ENCODE peak calls at places on chromosomes 3 and 15, in seven cellular contexts. G is HCT116, F is K562, O is adrenal gland, L is breast epithelium, B is stomach, K is gastrocnemius medialis. H is an unnamed sample. For H3K36me3, the result is how much of the 10 kb centered on the place peaks cover.

GRCh38 chr3:187669675-187670504 is at the start of gene SST:
- DNase-seq in G (no peak), F (no peak), O (peak), L (no peak), B (peak), K (no peak), H (no peak)

GRCh38 chr3:127735767-127736693 is 63.3 kb downstream of the ABTB1 start:
- DNase-seq in G (no peak), F (no peak), O (peak), L (no peak), B (no peak), K (no peak), H (peak)

GRCh38 chr15:62453979-62454378 is 288.9 kb upstream of the C2CD4B start:
- DNase-seq in G (no peak), F (no peak), O (no peak), L (no peak), B (no peak), K (no peak), H (no peak)

GRCh38 chr15:98530570-98530969 is 117.8 kb upstream of the IGF1R start:
- DNase-seq in G (no peak), F (no peak), O (no peak), L (no peak), B (no peak), K (no peak), H (no peak)

GRCh38 chr15:90264649-90265048 is 823 bp upstream of the NGRN start:
- DNase-seq in G (no peak), F (no peak), O (no peak), L (no peak), B (peak), K (no peak), H (no peak)

GRCh38 chr15:74716647-74717046 is 8.7 kb downstream of the CYP1A1 start:
- DNase-seq in G (no peak), F (no peak), O (no peak), L (no peak), B (no peak), K (no peak), H (no peak)

GRCh38 chr3:122443090-122443489 is 27.2 kb upstream of the WDR5B start:
- DNase-seq in G (no peak), F (no peak), O (no peak), L (no peak), B (no peak), K (no peak), H (no peak)

GRCh38 chr15:71366926-71367325 is 251.7 kb downstream of the THSD4 start:
- DNase-seq in G (no peak), F (no peak), O (no peak), L (no peak), B (no peak), K (no peak), H (no peak)

GRCh38 chr3:50502225-50502583 is 1.2 kb downstream of the CACNA2D2 start:
- DNase-seq in G (no peak), F (no peak), O (no peak), L (no peak), B (no peak), K (no peak), H (no peak)

GRCh38 chr3:62493116-62493801 is 119.9 kb upstream of the FEZF2 start:
- DNase-seq in G (no peak), F (no peak), O (no peak), L (no peak), B (no peak), K (no peak), H (no peak)

GRCh38 chr3:150078983-150079739 is 108.5 kb upstream of the PFN2 start:
- DNase-seq in G (no peak), F (no peak), O (no peak), L (no peak), B (no peak), K (no peak), H (no peak)

DNA sequence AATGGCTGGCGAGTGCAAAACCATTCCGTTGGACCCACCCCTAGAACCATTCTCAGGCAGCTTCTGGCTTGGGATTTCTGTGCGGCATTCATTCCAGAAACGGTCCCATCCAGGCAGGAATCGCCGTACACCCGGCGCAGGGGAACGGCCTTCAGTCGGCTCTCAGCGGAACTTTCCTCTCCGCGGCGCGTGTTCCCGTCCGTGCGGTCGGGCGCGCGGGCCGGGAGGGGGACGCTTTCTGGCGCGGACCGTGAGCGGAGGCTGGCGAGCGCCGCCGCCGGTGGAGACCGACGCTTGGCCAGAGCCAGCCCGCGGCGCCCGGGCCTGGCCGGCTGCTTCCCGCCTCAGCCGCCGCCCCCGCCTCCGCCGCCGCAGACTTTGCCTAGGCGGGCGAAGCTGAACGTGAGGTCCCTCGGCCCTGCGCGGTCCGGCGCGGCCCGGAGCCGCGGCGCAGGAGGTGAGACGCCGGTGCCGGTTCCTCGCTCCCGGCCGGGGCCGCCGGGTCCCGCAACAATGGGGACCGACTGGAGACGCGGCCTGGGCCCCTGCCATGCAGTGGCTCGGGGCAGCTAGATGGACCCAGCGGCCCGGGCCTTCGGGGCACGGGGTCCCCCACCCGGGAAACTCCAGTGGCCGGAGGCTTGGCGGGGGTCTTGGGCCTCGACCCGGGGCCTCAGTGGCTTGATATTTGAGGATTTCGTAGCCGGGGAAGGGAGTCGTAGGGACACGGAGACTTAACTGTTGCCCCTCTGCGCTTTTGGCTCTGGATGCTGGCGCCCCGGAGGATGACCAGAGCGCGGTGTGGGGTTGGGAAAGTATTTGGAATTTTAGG is at the start of gene RAD54L2:
- DNase-seq in G (peak), F (peak), O (peak), L (peak), B (peak), K (peak), H (peak)
- TF ChIP-seq POLR2A in G (no peak), F (peak), O (peak), L (no peak), B (no peak), K (peak), H (peak)

DNA sequence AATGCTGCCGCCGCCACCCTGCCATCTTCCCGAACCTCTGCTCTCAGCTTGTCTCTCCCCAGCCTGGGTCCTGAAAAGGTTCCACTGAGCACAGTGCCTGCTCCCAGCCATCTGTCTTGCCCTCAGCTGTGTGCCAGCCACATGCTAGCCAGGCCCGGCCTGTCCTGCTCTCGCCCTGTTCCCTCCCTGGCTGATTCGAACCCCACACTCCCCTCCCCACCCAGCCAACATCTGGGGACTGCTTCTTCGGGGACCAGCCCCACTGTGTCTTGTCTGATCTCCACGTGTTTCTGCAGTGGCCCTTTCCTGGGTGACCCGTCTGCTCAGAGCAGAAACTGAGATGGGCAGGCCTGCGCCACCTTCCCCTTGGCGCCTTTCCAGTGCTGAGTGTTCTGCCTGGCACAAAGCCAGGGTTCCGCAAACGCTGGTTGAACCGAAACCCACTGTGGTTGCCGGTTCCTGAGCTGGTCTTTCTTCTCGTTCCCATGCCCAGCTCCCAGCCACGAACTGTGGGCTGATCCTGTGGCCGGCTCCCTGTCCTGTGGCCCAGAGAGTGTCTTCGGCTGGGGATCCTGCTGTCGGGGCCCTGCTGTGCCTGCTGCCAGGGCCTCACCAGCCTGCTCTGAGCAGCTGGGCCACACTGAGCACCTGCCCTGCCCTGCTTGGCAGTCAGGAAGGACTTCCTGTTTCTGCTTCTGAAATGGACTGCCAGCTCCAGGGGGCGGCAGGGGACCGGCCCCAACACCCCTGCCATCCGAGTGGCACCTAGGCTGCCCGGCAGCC is 62.7 kb upstream of the KLF13 start:
- DNase-seq in G (no peak), F (no peak), O (peak), L (peak), B (peak), K (peak), H (no peak)
- H3K27ac ChIP-seq in G (no peak), F (no peak), O (peak), L (peak), B (peak), K (peak), H (peak)

DNA sequence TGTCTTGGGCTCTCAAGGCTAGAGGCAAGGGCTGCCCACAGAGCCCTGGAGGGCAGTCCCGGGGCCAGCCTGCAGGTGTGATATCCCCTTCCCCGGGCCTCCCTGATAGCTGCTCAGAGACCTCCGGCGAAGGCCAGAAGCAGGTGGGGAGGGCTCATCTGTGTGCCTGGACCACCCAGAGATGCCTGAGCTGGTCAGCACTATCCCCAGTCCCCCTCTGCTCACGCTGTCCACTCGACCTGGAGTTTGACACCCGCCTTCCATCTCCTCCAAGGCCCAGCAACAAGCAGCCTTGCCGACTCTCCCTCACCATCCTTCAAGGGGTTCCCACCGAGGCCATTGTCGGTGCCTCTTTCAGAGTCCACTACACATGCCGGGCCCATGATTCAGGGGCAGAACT is 39.4 kb downstream of the DNAH1 start:
- DNase-seq in G (no peak), F (no peak), O (no peak), L (no peak), B (no peak), K (no peak), H (no peak)
- H3K36me3 ChIP-seq in G (under half), F (under half), O (under half), L (under half), B (half or more), K (under half), H (under half)

GRCh38 chr3:98584563-98584962 is 8.8 kb downstream of the CPOX start:
- DNase-seq in G (no peak), F (no peak), O (no peak), L (no peak), B (no peak), K (no peak), H (no peak)

GRCh38 chr3:98581474-98581873 is 11.9 kb downstream of the CPOX start:
- DNase-seq in G (no peak), F (no peak), O (no peak), L (no peak), B (no peak), K (no peak), H (no peak)

GRCh38 chr3:98587654-98588532 is 5.5 kb downstream of the CPOX start:
- DNase-seq in G (no peak), F (no peak), O (no peak), L (no peak), B (no peak), K (no peak), H (no peak)

GRCh38 chr3:98580774-98581365 is 12.5 kb downstream of the CPOX start:
- DNase-seq in G (no peak), F (no peak), O (no peak), L (no peak), B (no peak), K (no peak), H (no peak)

GRCh38 chr3:98583766-98584165 is 9.6 kb downstream of the CPOX start:
- DNase-seq in G (no peak), F (peak), O (no peak), L (no peak), B (no peak), K (no peak), H (no peak)
- TF ChIP-seq POLR2A in G (no peak), F (no peak), O (no peak), L (no peak), B (no peak), K (no peak), H (no peak)

H was measured in tibial nerve.